ENCODE peak calls at places on chromosomes 12 and 14, in ten cellular contexts. H is HEK293T; S is stimulated activated CD8-positive, alpha-beta memory T cell treated with anti-CD3 and anti-CD28 coated beads, Interleukin-2, amount 100 ng/mL, for 48 hours; N is Right ventricle myocardium superior; P is kidney epithelial cell; Q is RPMI8226; O is activated T-cell treated with anti-CD3 and anti-CD28 coated beads, Interleukin-2, amount 50 U/mL, for 24 hours; Z is NCI-H460; F is CD4-positive, CD25-positive, alpha-beta regulatory T cell; R is esophagus muscularis mucosa. X is an unnamed sample.

GRCh38 chr12:739349-739748 is 13.0 kb upstream of the WNK1 start:
- DNase-seq in F (no peak), R (no peak), Q (no peak), Z (no peak), P (no peak), N (no peak), H (no peak), O (no peak), S (no peak), X (no peak)

GRCh38 chr14:61269321-61270083 is 11.6 kb downstream of the TMEM30B start:
- DNase-seq in F (peak; percentile 56), P (no peak), O (peak; percentile 79), N (peak; percentile 66), R (no peak), H (peak; percentile 72), Q (peak; percentile 67), S (peak; percentile 55), Z (peak; percentile 82), X (peak; percentile 78)

GRCh38 chr14:103731481-103731880 is 15.9 kb downstream of the ZFYVE21 start:
- DNase-seq in O (no peak), Q (no peak), Z (no peak), S (no peak), H (no peak), R (no peak), F (no peak), P (no peak), N (no peak), X (no peak)

GRCh38 chr12:46147144-46147543 is 121.7 kb downstream of the SLC38A1 start:
- DNase-seq in Z (no peak), S (no peak), Q (no peak), F (no peak), N (no peak), H (no peak), P (no peak), R (no peak), O (no peak), X (no peak)

GRCh38 chr14:61672796-61673195 is 22.5 kb upstream of the HIF1A start:
- DNase-seq in O (no peak), Q (no peak), S (no peak), P (no peak), R (no peak), F (no peak), Z (no peak), N (no peak), H (no peak), X (no peak)

GRCh38 chr12:45304514-45305178 is 88.8 kb downstream of the ANO6 start:
- DNase-seq in O (no peak), P (no peak), Z (no peak), F (no peak), H (no peak), R (no peak), Q (no peak), S (no peak), N (no peak), X (peak; percentile 53)

GRCh38 chr12:132238487-132239248 is 90.7 kb downstream of the GALNT9 start:
- DNase-seq in R (no peak), Q (no peak), O (no peak), S (no peak), Z (no peak), F (no peak), H (peak; percentile 44), N (no peak), P (no peak), X (no peak)

GRCh38 chr12:3154006-3154405 is 76.8 kb downstream of the TSPAN9 start:
- DNase-seq in Z (no peak), H (no peak), Q (no peak), R (no peak), O (no peak), S (no peak), F (no peak), N (no peak), P (no peak), X (no peak)

GRCh38 chr14:93800038-93800937 is 12.0 kb upstream of the PRIMA1 start:
- DNase-seq in O (no peak), Z (no peak), F (no peak), Q (no peak), H (no peak), S (no peak), N (no peak), P (no peak), R (no peak), X (no peak)

GRCh38 chr12:115072712-115073111 is 388.7 kb upstream of the TBX3 start:
- DNase-seq in N (no peak), P (no peak), S (no peak), Q (no peak), Z (no peak), O (no peak), R (peak; percentile 87), H (no peak), F (no peak), X (no peak)

GRCh38 chr14:64918216-64918615 is 4.0 kb downstream of the CHURC1 start:
- DNase-seq in S (no peak), O (no peak), Z (no peak), H (no peak), N (no peak), P (no peak), F (no peak), Q (no peak), R (no peak), X (no peak)

GRCh38 chr12:31245822-31246469 is 80.0 kb downstream of the SINHCAF start:
- DNase-seq in N (no peak), S (no peak), O (no peak), Q (peak; percentile 62), P (no peak), Z (no peak), F (no peak), H (no peak), R (peak; percentile 62), X (no peak)

GRCh38 chr12:68767191-68767590 is 21.2 kb downstream of the SLC35E3 start:
- DNase-seq in Q (no peak), H (no peak), P (no peak), N (no peak), O (no peak), S (no peak), R (no peak), Z (no peak), F (no peak), X (no peak)

GRCh38 chr12:59164991-59165718 is 244.9 kb upstream of the LRIG3 start:
- DNase-seq in Z (peak; percentile 37), P (no peak), Q (peak; percentile 18), O (no peak), R (no peak), N (no peak), H (no peak), S (no peak), F (no peak), X (no peak)

GRCh38 chr12:103782399-103782798 is 58.6 kb downstream of the NT5DC3 start:
- DNase-seq in N (no peak), S (no peak), Q (no peak), H (no peak), Z (no peak), P (no peak), R (no peak), F (no peak), O (no peak), X (no peak)

GRCh38 chr12:91017043-91017442 is 12.3 kb upstream of the EPYC start:
- DNase-seq in H (no peak), P (no peak), Z (no peak), O (no peak), S (no peak), Q (no peak), R (no peak), F (no peak), N (no peak), X (no peak)

GRCh38 chr12:99605-100004 is 33.0 kb downstream of the IQSEC3 start:
- DNase-seq in F (no peak), R (no peak), P (no peak), S (no peak), O (no peak), H (no peak), N (no peak), Z (no peak), Q (no peak), X (no peak)

GRCh38 chr14:54488318-54488645 is 498 bp downstream of the GMFB start:
- DNase-seq in Z (no peak), S (no peak), F (no peak), H (no peak), Q (no peak), P (no peak), N (no peak), R (no peak), O (no peak), X (no peak)

GRCh38 chr14:87014854-87015253 is 978.1 kb downstream of the GALC start:
- DNase-seq in P (no peak), Z (no peak), H (no peak), Q (no peak), N (no peak), O (no peak), R (no peak), F (no peak), S (no peak), X (peak; percentile 5)

GRCh38 chr12:15227004-15227679 is 5.9 kb upstream of the RERG start:
- DNase-seq in O (no peak), S (no peak), N (peak; percentile 58), F (no peak), R (no peak), Q (peak; percentile 44), Z (peak; percentile 27), P (no peak), H (peak; percentile 39), X (peak; percentile 42)

GRCh38 chr12:53560386-53560785 is 53.1 kb upstream of the NPFF start:
- DNase-seq in F (no peak), S (no peak), Q (no peak), R (no peak), N (no peak), Z (peak; percentile 87), P (no peak), H (no peak), O (no peak), X (no peak)

GRCh38 chr14:59464651-59465569 is at the start of gene GPR135:
- DNase-seq in N (peak; percentile 81), H (no peak), R (no peak), Z (no peak), F (peak; percentile 55), O (peak; percentile 73), P (no peak), S (peak; percentile 27), Q (no peak), X (no peak)

GRCh38 chr14:25197885-25198284 is 147.9 kb upstream of the STXBP6 start:
- DNase-seq in S (no peak), F (no peak), Q (no peak), H (no peak), O (no peak), Z (no peak), R (no peak), N (no peak), P (no peak), X (no peak)

GRCh38 chr12:126569706-126570105 is 1504.5 kb downstream of the AACS start:
- DNase-seq in F (no peak), S (no peak), H (no peak), Z (no peak), O (no peak), Q (no peak), R (no peak), P (no peak), N (no peak), X (no peak)

GRCh38 chr12:28180791-28181190 is 9.5 kb upstream of the CCDC91 start:
- DNase-seq in N (no peak), F (no peak), R (no peak), Z (no peak), Q (no peak), O (no peak), S (no peak), P (no peak), H (no peak), X (no peak)

GRCh38 chr12:27972721-27973120 is at the start of gene PTHLH:
- DNase-seq in F (no peak), H (no peak), P (no peak), Q (no peak), R (no peak), N (no peak), O (no peak), S (no peak), Z (no peak), X (no peak)

GRCh38 chr12:22307811-22308210 is 26.7 kb downstream of the ST8SIA1 start:
- DNase-seq in Z (no peak), S (no peak), O (no peak), Q (no peak), N (no peak), P (no peak), F (no peak), R (no peak), H (no peak), X (no peak)

GRCh38 chr14:84421611-84422010 is 1108.3 kb upstream of the FLRT2 start:
- DNase-seq in S (no peak), F (no peak), Z (no peak), O (no peak), H (no peak), Q (no peak), N (no peak), P (no peak), R (no peak), X (no peak)